ENCODE peak calls at places on chromosomes 6 and 20, in six cellular contexts. One of them, this sample, is unnamed.

GRCh38 chr6:159819932-159820640 is 20.0 kb downstream of the PNLDC1 start:
- DNase-seq in IMR-90: no peak
- DNase-seq in neuronal stem cell: no peak
- DNase-seq in H9: peak
- DNase-seq in H1: no peak
- DNase-seq in trophoblast cell: no peak
- DNase-seq in this sample: no peak

GRCh38 chr6:4940416-4940815 is 63.4 kb downstream of the RPP40 start:
- DNase-seq in IMR-90: no peak
- DNase-seq in neuronal stem cell: no peak
- DNase-seq in H9: no peak
- DNase-seq in H1: no peak
- DNase-seq in trophoblast cell: no peak
- DNase-seq in this sample: no peak

GRCh38 chr6:111973897-111974639 is 79.8 kb upstream of the CCN6 start:
- DNase-seq in IMR-90: peak
- DNase-seq in neuronal stem cell: no peak
- DNase-seq in H9: no peak
- DNase-seq in H1: no peak
- DNase-seq in trophoblast cell: no peak
- DNase-seq in this sample: peak

GRCh38 chr20:62452475-62453095 is 23.2 kb downstream of the GATA5 start:
- DNase-seq in IMR-90: no peak
- DNase-seq in neuronal stem cell: no peak
- DNase-seq in H9: no peak
- DNase-seq in H1: no peak
- DNase-seq in trophoblast cell: no peak
- DNase-seq in this sample: no peak

GRCh38 chr6:131717815-131718214 is 7.0 kb upstream of the CTAGE9 start:
- DNase-seq in IMR-90: no peak
- DNase-seq in neuronal stem cell: no peak
- DNase-seq in H9: no peak
- DNase-seq in H1: no peak
- DNase-seq in trophoblast cell: peak
- DNase-seq in this sample: no peak

GRCh38 chr6:83870649-83871048 is 11.2 kb downstream of the CYB5R4 start:
- DNase-seq in IMR-90: no peak
- DNase-seq in neuronal stem cell: no peak
- DNase-seq in H9: no peak
- DNase-seq in H1: no peak
- DNase-seq in trophoblast cell: no peak
- DNase-seq in this sample: no peak

GRCh38 chr20:38145094-38146075 is 19.7 kb downstream of the TGM2 start:
- DNase-seq in IMR-90: peak
- DNase-seq in neuronal stem cell: no peak
- DNase-seq in H9: no peak
- DNase-seq in H1: no peak
- DNase-seq in trophoblast cell: no peak
- DNase-seq in this sample: peak

GRCh38 chr6:32439708-32440214 is at the start of gene HLA-DRA:
- DNase-seq in IMR-90: peak
- DNase-seq in neuronal stem cell: peak
- DNase-seq in H9: peak
- DNase-seq in H1: no peak
- DNase-seq in trophoblast cell: peak
- DNase-seq in this sample: peak

GRCh38 chr6:61887425-61887824 is 398.6 kb downstream of the KHDRBS2 start:
- DNase-seq in IMR-90: no peak
- DNase-seq in neuronal stem cell: no peak
- DNase-seq in H9: no peak
- DNase-seq in H1: no peak
- DNase-seq in trophoblast cell: no peak
- DNase-seq in this sample: peak

GRCh38 chr20:32231847-32232246 is 24.2 kb downstream of the POFUT1 start:
- DNase-seq in IMR-90: peak
- DNase-seq in neuronal stem cell: no peak
- DNase-seq in H9: no peak
- DNase-seq in H1: no peak
- DNase-seq in trophoblast cell: no peak
- DNase-seq in this sample: no peak

GRCh38 chr6:89818977-89819335 is 638 bp downstream of the MDN1 start:
- DNase-seq in IMR-90: peak
- DNase-seq in neuronal stem cell: peak
- DNase-seq in H9: no peak
- DNase-seq in H1: no peak
- DNase-seq in trophoblast cell: no peak
- DNase-seq in this sample: peak

GRCh38 chr6:26235240-26235730 is 129.7 kb upstream of the BTN3A2 start:
- DNase-seq in IMR-90: no peak
- DNase-seq in neuronal stem cell: no peak
- DNase-seq in H9: no peak
- DNase-seq in H1: no peak
- DNase-seq in trophoblast cell: no peak
- DNase-seq in this sample: no peak

GRCh38 chr6:109687271-109687721 is 3.7 kb downstream of the AK9 start:
- DNase-seq in IMR-90: peak
- DNase-seq in neuronal stem cell: no peak
- DNase-seq in H9: no peak
- DNase-seq in H1: no peak
- DNase-seq in trophoblast cell: no peak
- DNase-seq in this sample: peak

GRCh38 chr6:18047406-18047805 is 60.0 kb upstream of the KIF13A start:
- DNase-seq in IMR-90: peak
- DNase-seq in neuronal stem cell: no peak
- DNase-seq in H9: no peak
- DNase-seq in H1: no peak
- DNase-seq in trophoblast cell: no peak
- DNase-seq in this sample: peak

DNA sequence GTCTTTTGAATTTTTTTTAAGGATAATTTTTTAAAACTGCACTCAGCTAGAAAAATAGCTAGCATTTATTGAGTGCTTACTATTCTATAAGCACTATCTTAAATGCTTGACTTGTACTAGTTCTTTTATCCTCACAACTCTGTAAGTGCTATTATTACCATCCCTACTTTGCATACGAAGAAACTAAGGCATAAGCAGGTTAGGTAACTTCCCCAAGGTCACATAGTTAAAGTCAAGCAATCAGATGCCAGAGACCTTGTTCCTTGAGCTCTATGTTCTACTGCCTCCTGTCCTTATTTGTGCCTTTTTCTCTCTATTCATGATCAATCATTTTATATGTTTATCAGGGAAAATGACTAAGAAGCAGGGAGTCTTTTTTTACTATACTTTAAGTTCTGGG is 65.0 kb downstream of the GCLC start:
- DNase-seq in IMR-90: no peak
- DNase-seq in neuronal stem cell: no peak
- DNase-seq in H9: no peak
- DNase-seq in H1: no peak
- DNase-seq in trophoblast cell: no peak
- DNase-seq in this sample: no peak
- H3K14ac ChIP-seq in IMR-90: no peak
- H3K14ac ChIP-seq in neuronal stem cell: no peak
- H3K14ac ChIP-seq in H9: no peak
- H3K14ac ChIP-seq in H1: no peak
- H3K14ac ChIP-seq in trophoblast cell: no peak
- H3K14ac ChIP-seq in this sample: no peak

GRCh38 chr20:2700913-2701620 is 8.5 kb downstream of the EBF4 start:
- DNase-seq in IMR-90: no peak
- DNase-seq in neuronal stem cell: no peak
- DNase-seq in H9: no peak
- DNase-seq in H1: no peak
- DNase-seq in trophoblast cell: no peak
- DNase-seq in this sample: no peak

GRCh38 chr20:2705931-2706645 is 13.5 kb downstream of the EBF4 start:
- DNase-seq in IMR-90: no peak
- DNase-seq in neuronal stem cell: no peak
- DNase-seq in H9: peak
- DNase-seq in H1: no peak
- DNase-seq in trophoblast cell: no peak
- DNase-seq in this sample: no peak

GRCh38 chr20:2706688-2707352 is 14.2 kb downstream of the EBF4 start:
- DNase-seq in IMR-90: no peak
- DNase-seq in neuronal stem cell: no peak
- DNase-seq in H9: no peak
- DNase-seq in H1: no peak
- DNase-seq in trophoblast cell: no peak
- DNase-seq in this sample: no peak

GRCh38 chr20:2701671-2702081 is 9.1 kb downstream of the EBF4 start:
- DNase-seq in IMR-90: no peak
- DNase-seq in neuronal stem cell: no peak
- DNase-seq in H9: peak
- DNase-seq in H1: no peak
- DNase-seq in trophoblast cell: no peak
- DNase-seq in this sample: peak

DNA sequence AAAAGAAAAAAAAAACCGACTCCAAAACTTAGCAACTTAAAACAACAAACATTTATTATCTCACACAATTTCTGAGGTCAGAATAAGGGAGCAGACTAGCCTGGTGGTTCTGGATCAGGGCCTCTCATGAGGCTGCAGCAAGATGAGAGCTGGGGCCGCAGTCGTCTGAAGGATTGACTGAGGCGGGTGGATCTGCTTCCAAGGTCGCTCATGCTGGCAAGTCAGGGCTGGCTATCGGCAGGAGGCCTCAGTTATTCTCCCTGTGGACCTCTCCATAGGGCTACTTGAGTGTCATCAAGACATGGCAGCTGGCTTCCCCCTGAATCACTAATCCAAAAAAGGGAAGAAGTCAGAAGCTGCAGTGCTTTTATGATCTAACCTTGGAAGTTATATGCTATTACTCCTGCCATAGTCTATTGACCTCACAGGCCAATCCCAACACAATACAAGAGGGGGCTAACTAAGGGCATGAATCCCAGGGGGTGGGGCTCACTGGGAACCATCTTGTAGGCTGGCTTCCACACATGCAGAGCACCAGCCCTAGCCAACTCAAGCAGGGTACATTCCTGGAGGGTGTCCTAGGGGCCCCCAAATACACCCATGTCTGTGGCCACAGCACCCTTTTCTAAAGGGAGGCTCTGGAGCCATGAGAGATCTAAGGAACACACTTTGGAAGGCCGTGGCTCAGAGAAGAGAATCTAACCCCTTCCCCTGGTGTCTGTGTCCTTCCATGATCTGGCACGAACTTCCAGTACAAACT is 11.3 kb downstream of the EBF4 start:
- DNase-seq in IMR-90: no peak
- DNase-seq in neuronal stem cell: no peak
- DNase-seq in H9: no peak
- DNase-seq in H1: no peak
- DNase-seq in trophoblast cell: no peak
- DNase-seq in this sample: no peak
- H4K91ac ChIP-seq in IMR-90: no peak
- H4K91ac ChIP-seq in neuronal stem cell: no peak
- H4K91ac ChIP-seq in H9: no peak
- H4K91ac ChIP-seq in H1: no peak
- H4K91ac ChIP-seq in trophoblast cell: no peak
- H4K91ac ChIP-seq in this sample: no peak

GRCh38 chr6:35967059-35967769 is 46.3 kb upstream of the SRPK1 start:
- DNase-seq in IMR-90: no peak
- DNase-seq in neuronal stem cell: no peak
- DNase-seq in H9: no peak
- DNase-seq in H1: no peak
- DNase-seq in trophoblast cell: no peak
- DNase-seq in this sample: no peak

GRCh38 chr6:35972471-35972985 is 51.6 kb upstream of the SRPK1 start:
- DNase-seq in IMR-90: no peak
- DNase-seq in neuronal stem cell: peak
- DNase-seq in H9: peak
- DNase-seq in H1: no peak
- DNase-seq in trophoblast cell: no peak
- DNase-seq in this sample: no peak

GRCh38 chr6:35973670-35974222 is 50.7 kb downstream of the SLC26A8 start:
- DNase-seq in IMR-90: no peak
- DNase-seq in neuronal stem cell: no peak
- DNase-seq in H9: no peak
- DNase-seq in H1: no peak
- DNase-seq in trophoblast cell: peak
- DNase-seq in this sample: peak

GRCh38 chr6:35970181-35970580 is 49.3 kb upstream of the SRPK1 start:
- DNase-seq in IMR-90: peak
- DNase-seq in neuronal stem cell: no peak
- DNase-seq in H9: no peak
- DNase-seq in H1: no peak
- DNase-seq in trophoblast cell: no peak
- DNase-seq in this sample: peak

DNA sequence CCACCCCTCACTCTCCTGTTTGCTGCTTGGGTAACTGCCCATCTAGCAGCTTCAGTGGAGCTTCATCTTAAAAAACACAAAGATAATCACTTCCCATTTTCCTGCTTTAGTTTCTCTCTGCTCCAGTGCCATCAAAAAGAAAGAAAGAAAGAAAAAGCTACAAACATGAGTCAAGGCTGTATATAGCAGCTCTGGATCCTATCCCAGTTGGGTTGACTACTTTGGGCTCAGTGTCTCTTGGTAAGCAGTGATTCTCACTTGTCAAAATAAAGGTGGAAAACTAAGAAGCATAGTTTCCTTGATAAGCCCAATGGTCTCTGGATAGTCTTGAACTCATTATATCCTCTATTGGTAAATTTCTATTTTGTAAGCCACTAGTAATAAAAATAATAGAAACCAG is 48.8 kb upstream of the SRPK1 start:
- DNase-seq in IMR-90: peak
- DNase-seq in neuronal stem cell: no peak
- DNase-seq in H9: no peak
- DNase-seq in H1: no peak
- DNase-seq in trophoblast cell: no peak
- DNase-seq in this sample: no peak
- H3K14ac ChIP-seq in IMR-90: no peak
- H3K14ac ChIP-seq in neuronal stem cell: no peak
- H3K14ac ChIP-seq in H9: no peak
- H3K14ac ChIP-seq in H1: no peak
- H3K14ac ChIP-seq in trophoblast cell: no peak
- H3K14ac ChIP-seq in this sample: no peak

GRCh38 chr6:43500921-43501320 is 9.2 kb downstream of the LRRC73 start:
- DNase-seq in IMR-90: no peak
- DNase-seq in neuronal stem cell: no peak
- DNase-seq in H9: no peak
- DNase-seq in H1: no peak
- DNase-seq in trophoblast cell: no peak
- DNase-seq in this sample: no peak
- H4K91ac ChIP-seq in IMR-90: no peak
- H4K91ac ChIP-seq in neuronal stem cell: no peak
- H4K91ac ChIP-seq in H9: no peak
- H4K91ac ChIP-seq in H1: no peak
- H4K91ac ChIP-seq in trophoblast cell: no peak
- H4K91ac ChIP-seq in this sample: no peak

DNA sequence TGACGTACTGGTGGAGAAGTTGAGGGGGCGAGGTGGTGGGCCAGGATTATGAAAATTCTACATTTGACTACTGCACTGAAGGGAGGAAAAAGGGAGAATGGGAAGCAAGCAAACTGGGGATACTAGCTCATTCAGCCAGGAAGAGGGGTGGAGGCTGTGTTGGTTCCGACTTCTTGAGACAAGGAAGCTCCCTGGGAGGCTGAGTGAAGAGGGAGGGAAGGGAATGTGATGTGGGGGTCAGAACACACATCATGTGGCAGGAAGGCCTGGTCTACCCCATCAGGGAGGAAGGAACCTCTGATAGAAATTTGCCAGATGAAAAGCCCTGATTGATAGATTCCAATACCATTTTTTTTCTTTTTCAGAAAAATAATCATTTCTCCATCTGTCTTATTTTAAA is 28.8 kb upstream of the MCHR2 start:
- DNase-seq in IMR-90: no peak
- DNase-seq in neuronal stem cell: no peak
- DNase-seq in H9: no peak
- DNase-seq in H1: no peak
- DNase-seq in trophoblast cell: no peak
- DNase-seq in this sample: no peak
- H3K14ac ChIP-seq in IMR-90: no peak
- H3K14ac ChIP-seq in neuronal stem cell: no peak
- H3K14ac ChIP-seq in H9: no peak
- H3K14ac ChIP-seq in H1: no peak
- H3K14ac ChIP-seq in trophoblast cell: no peak
- H3K14ac ChIP-seq in this sample: no peak

This sample was measured in mesenchymal stem cell.